ENCODE peak calls at places on chromosomes 2 and 18, in five cellular contexts. X is PC-3; A is neuronal stem cell; T is thoracic aorta; E is CD8-positive, alpha-beta T cell. O is an unnamed sample.

GRCh38 chr18:13364721-13365205 is 146.2 kb downstream of the LDLRAD4 start:
- DNase-seq in X (no peak), A (no peak), T (no peak), E (no peak), O (no peak)

GRCh38 chr2:85427300-85427699 is 8.8 kb downstream of the SH2D6 start:
- DNase-seq in X (no peak), A (no peak), T (no peak), E (no peak), O (peak; percentile 22)

GRCh38 chr2:99420751-99421299 is 69.0 kb downstream of the REV1 start:
- DNase-seq in X (no peak), A (no peak), T (no peak), E (no peak), O (no peak)

GRCh38 chr2:112092286-112093041 is 37.4 kb downstream of the TMEM87B start:
- DNase-seq in X (peak; percentile 54), A (no peak), T (no peak), E (no peak), O (no peak)

GRCh38 chr18:55732227-55733106 is 144.5 kb upstream of the TCF4 start:
- DNase-seq in X (no peak), A (no peak), T (no peak), E (no peak), O (no peak)

GRCh38 chr2:33437297-33437696 is 39.2 kb upstream of the RASGRP3 start:
- DNase-seq in X (peak; percentile 82), A (no peak), T (no peak), E (no peak), O (no peak)

GRCh38 chr2:102166189-102166845 is 20.5 kb upstream of the IL1RL2 start:
- DNase-seq in X (peak; percentile 65), A (no peak), T (no peak), E (no peak), O (no peak)

GRCh38 chr2:96025107-96025492 is 9.6 kb downstream of the GPAT2 start:
- DNase-seq in X (no peak), A (no peak), T (no peak), E (no peak), O (peak; percentile 75)

GRCh38 chr18:8705941-8706544 is 687 bp downstream of the MTCL1 start:
- DNase-seq in X (peak; percentile 10), A (no peak), T (no peak), E (no peak), O (peak; percentile 65)

GRCh38 chr2:178208817-178209216 is 14.5 kb downstream of the OSBPL6 start:
- DNase-seq in X (peak; percentile 43), A (no peak), T (no peak), E (no peak), O (no peak)

GRCh38 chr2:131040661-131041401 is 52.4 kb downstream of the FAM168B start:
- DNase-seq in X (no peak), A (no peak), T (no peak), E (no peak), O (no peak)

GRCh38 chr2:206433686-206434085 is 9.6 kb upstream of the ADAM23 start:
- DNase-seq in X (no peak), A (no peak), T (no peak), E (no peak), O (no peak)

GRCh38 chr18:69097349-69097748 is 299.5 kb downstream of the CCDC102B start:
- DNase-seq in X (no peak), A (no peak), T (no peak), E (no peak), O (no peak)

GRCh38 chr18:26383454-26384270 is 157.4 kb downstream of the TAF4B start:
- DNase-seq in X (peak; percentile 64), A (peak; percentile 33), T (no peak), E (no peak), O (no peak)

GRCh38 chr18:26756556-26756955 is 109.0 kb downstream of the AQP4 start:
- DNase-seq in X (no peak), A (no peak), T (no peak), E (no peak), O (no peak)

GRCh38 chr2:154974041-154974440 is 275.5 kb downstream of the KCNJ3 start:
- DNase-seq in X (no peak), A (no peak), T (no peak), E (no peak), O (no peak)

GRCh38 chr2:177239934-177240600 is 24.5 kb downstream of the NFE2L2 start:
- DNase-seq in X (peak; percentile 54), A (no peak), T (no peak), E (no peak), O (peak; percentile 41)

GRCh38 chr2:205822578-205822977 is 140.3 kb downstream of the NRP2 start:
- DNase-seq in X (peak; percentile 25), A (no peak), T (no peak), E (no peak), O (no peak)

GRCh38 chr2:127107622-127107999 is 657 bp upstream of the BIN1 start:
- DNase-seq in X (no peak), A (no peak), T (no peak), E (no peak), O (no peak)

GRCh38 chr2:105194022-105194681 is 47.4 kb upstream of the GPR45 start:
- DNase-seq in X (no peak), A (no peak), T (no peak), E (no peak), O (no peak)

GRCh38 chr2:10382313-10383061 is 65.6 kb downstream of the ODC1 start:
- DNase-seq in X (no peak), A (no peak), T (no peak), E (peak; percentile 22), O (peak; percentile 64)

GRCh38 chr2:45275235-45275805 is 266.1 kb upstream of the SIX2 start:
- DNase-seq in X (peak; percentile 94), A (no peak), T (no peak), E (no peak), O (no peak)

GRCh38 chr2:14749869-14750268 is 117.4 kb downstream of the LRATD1 start:
- DNase-seq in X (peak; percentile 42), A (no peak), T (no peak), E (no peak), O (no peak)

GRCh38 chr2:88738271-88738670 is 46.8 kb downstream of the RPIA start:
- DNase-seq in X (no peak), A (no peak), T (no peak), E (no peak), O (no peak)

GRCh38 chr2:9154061-9154460 is 52.6 kb upstream of the ASAP2 start:
- DNase-seq in X (no peak), A (no peak), T (no peak), E (no peak), O (no peak)

GRCh38 chr2:120346034-120346666 is at the start of gene INHBB:
- DNase-seq in X (peak; percentile 32), A (no peak), T (no peak), E (no peak), O (no peak)

GRCh38 chr2:174012347-174013309 is 47.5 kb upstream of the SP3 start:
- DNase-seq in X (no peak), A (no peak), T (no peak), E (no peak), O (peak; percentile 93)

GRCh38 chr2:39550701-39551285 is 113.7 kb upstream of the MAP4K3 start:
- DNase-seq in X (peak; percentile 62), A (no peak), T (no peak), E (no peak), O (no peak)

GRCh38 chr2:10897956-10898355 is 13.8 kb upstream of the KCNF1 start:
- DNase-seq in X (no peak), A (no peak), T (no peak), E (no peak), O (no peak)

GRCh38 chr18:79965119-79965902 is 868 bp downstream of the HSBP1L1 start:
- DNase-seq in X (peak; percentile 72), A (no peak), T (no peak), E (no peak), O (no peak)

GRCh38 chr2:232512557-232512956 is 7.6 kb upstream of the PRSS56 start:
- DNase-seq in X (no peak), A (no peak), T (no peak), E (no peak), O (no peak)

GRCh38 chr2:229059331-229060033 is 211.6 kb downstream of the PID1 start:
- DNase-seq in X (no peak), A (no peak), T (no peak), E (no peak), O (no peak)

GRCh38 chr2:229057997-229058553 is 213.0 kb downstream of the PID1 start:
- DNase-seq in X (no peak), A (no peak), T (no peak), E (no peak), O (no peak)

GRCh38 chr2:229054311-229054710 is 216.8 kb downstream of the PID1 start:
- DNase-seq in X (no peak), A (no peak), T (no peak), E (no peak), O (no peak)

DNA sequence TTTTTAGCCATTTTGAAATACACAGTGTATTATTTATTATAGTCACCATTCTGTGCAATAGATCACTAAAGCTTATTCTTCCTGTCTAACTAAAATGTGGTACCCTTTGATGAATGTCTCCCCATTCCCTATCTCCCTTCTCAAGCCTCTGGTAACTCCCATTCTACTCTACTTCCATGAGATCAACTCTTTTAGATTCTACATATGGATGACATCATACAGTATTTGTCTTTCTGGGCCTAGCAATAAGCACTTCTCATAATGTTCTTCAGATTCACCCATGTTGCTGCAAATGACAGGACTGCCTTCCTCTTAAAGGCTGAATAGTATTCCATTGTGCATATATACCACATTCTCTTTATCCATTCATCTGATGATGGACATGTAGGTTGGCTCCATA is 210.9 kb downstream of the PID1 start:
- DNase-seq in X (no peak), A (no peak), T (no peak), E (no peak), O (no peak)
- H3K9me3 ChIP-seq in X (no peaks in the 10 kb centered on the region), A (no peaks in the 10 kb centered on the region), T (no peaks in the 10 kb centered on the region), E (no peaks in the 10 kb centered on the region), O (no peaks in the 10 kb centered on the region)

GRCh38 chr2:191637182-191638078 is 40.5 kb upstream of the NABP1 start:
- DNase-seq in X (peak; percentile 95), A (no peak), T (no peak), E (no peak), O (no peak)
- H3K27ac ChIP-seq in X (peak overlapping the region; percentile 99), A (no peak overlapping the region), T (peak overlapping the region; percentile 28), E (no peak overlapping the region), O (no peak overlapping the region)

DNA sequence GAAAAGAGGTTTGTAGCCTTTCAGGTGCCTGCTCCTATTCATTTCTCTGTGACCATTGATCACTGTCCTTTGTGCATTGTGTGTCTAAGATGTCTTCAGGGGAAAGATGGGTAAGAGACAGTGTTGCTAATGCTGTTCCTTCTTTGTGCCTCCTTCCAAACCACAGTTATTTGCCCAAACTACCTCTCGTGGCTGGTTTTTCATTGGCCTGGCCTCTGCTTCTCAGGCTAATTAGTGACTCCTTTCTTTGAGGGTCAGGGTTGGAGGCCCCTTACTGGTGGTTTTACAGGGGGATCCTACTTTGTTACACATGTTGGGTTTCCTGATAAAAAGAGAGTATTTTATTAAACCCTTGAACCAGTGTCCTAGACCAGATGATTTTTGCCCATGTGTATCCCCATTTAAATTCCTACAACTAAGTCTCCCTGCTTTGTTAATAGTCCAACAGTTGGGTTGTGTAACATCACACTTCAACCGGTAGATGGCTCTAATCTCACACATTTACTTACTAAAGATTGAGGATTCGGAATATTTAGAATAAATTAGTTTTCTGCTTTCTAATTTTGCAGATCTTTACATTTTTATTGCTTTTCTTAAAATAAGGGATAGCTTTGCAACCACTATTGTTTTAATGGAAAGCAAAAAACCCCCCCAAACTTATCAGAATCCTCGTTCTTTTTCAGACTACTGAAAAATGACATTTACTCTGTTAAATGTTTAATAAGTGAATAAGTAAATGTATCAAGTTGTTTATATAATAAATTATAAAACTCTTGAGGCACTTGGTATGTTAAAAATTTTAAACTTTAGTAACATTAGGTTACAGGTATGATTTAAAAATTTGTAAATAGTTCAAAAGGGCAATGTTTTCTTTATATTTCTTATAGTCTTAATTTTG is 2.4 kb downstream of the MARS2 start:
- DNase-seq in X (peak; percentile 67), A (no peak), T (no peak), E (no peak), O (no peak)
- H3K4me3 ChIP-seq in X (peak overlapping the region; percentile 91), A (peak overlapping the region; percentile 85), T (peak overlapping the region; percentile 79), E (peak overlapping the region; percentile 99), O (peak overlapping the region; percentile 79)

GRCh38 chr2:522776-523175 is 154.4 kb downstream of the TMEM18 start:
- DNase-seq in X (no peak), A (no peak), T (no peak), E (no peak), O (no peak)
- H3K9me3 ChIP-seq in X (no peaks in the 10 kb centered on the region), A (peaks cover 4% of the 10 kb centered on the region), T (no peaks in the 10 kb centered on the region), E (no peaks in the 10 kb centered on the region), O (no peaks in the 10 kb centered on the region)

O was measured in right cardiac atrium.